ENCODE peak calls at places on chromosome 12, in four cellular contexts. X is mucosa of descending colon; F is Daoy; B is activated naive CD8-positive, alpha-beta T cell treated with anti-CD3 and anti-CD28 coated beads, Interleukin-2, amount 50 U/mL, for 24 hours. C is an unnamed sample.

GRCh38 chr12:78612224-78612623 is 252.3 kb upstream of the SYT1 start:
- DNase-seq in B (no peak), X (no peak), F (no peak), C (no peak)

GRCh38 chr12:78186670-78187069 is 356.0 kb downstream of the NAV3 start:
- DNase-seq in B (no peak), X (no peak), F (no peak), C (no peak)

GRCh38 chr12:92278378-92278828 is 132.8 kb upstream of the BTG1 start:
- DNase-seq in X (no peak), F (no peak), B (no peak), C (no peak)

GRCh38 chr12:48767047-48767446 is 21.8 kb downstream of the ADCY6 start:
- DNase-seq in B (no peak), F (no peak), X (no peak), C (no peak)

GRCh38 chr12:39420043-39420442 is 22.9 kb downstream of the KIF21A start:
- DNase-seq in F (no peak), X (no peak), B (no peak), C (no peak)

GRCh38 chr12:62600038-62600437 is 133.4 kb downstream of the MON2 start:
- DNase-seq in X (no peak), F (no peak), B (no peak), C (no peak)

GRCh38 chr12:11743748-11744147 is 94.3 kb downstream of the ETV6 start:
- DNase-seq in F (no peak), X (no peak), B (no peak), C (no peak)

GRCh38 chr12:58548801-58549200 is 371.5 kb downstream of the LRIG3 start:
- DNase-seq in X (no peak), B (no peak), F (no peak), C (no peak)

GRCh38 chr12:7265251-7265650 is 38.6 kb upstream of the ACSM4 start:
- DNase-seq in B (no peak), F (no peak), X (no peak), C (no peak)

GRCh38 chr12:123305160-123305559 is 33.5 kb upstream of the CDK2AP1 start:
- DNase-seq in F (no peak), X (no peak), B (no peak), C (no peak)

GRCh38 chr12:43237238-43237879 is 314.6 kb downstream of the ADAMTS20 start:
- DNase-seq in B (no peak), X (no peak), F (no peak), C (no peak)

GRCh38 chr12:132554857-132555630 is 55.3 kb downstream of the LRCOL1 start:
- DNase-seq in X (peak; percentile 21), F (peak; percentile 22), B (peak; percentile 29), C (peak; percentile 51)

GRCh38 chr12:77724367-77724957 is 106.2 kb upstream of the NAV3 start:
- DNase-seq in F (peak; percentile 41), X (peak; percentile 4), B (no peak), C (no peak)

GRCh38 chr12:25755681-25756260 is 202.7 kb upstream of the LMNTD1 start:
- DNase-seq in X (no peak), F (no peak), B (no peak), C (no peak)

GRCh38 chr12:95385246-95385645 is 88.7 kb upstream of the METAP2 start:
- DNase-seq in F (peak; percentile 13), B (no peak), X (no peak), C (no peak)

GRCh38 chr12:43147893-43148292 is 404.1 kb downstream of the ADAMTS20 start:
- DNase-seq in B (no peak), X (no peak), F (no peak), C (no peak)

C was measured in activated CD8-positive, alpha-beta T cell treated with anti-CD3 and anti-CD28 coated beads for 36 hours.